ENCODE peak calls at places on chromosome 11, in six cellular contexts. D, A, L, X, N and R are unnamed samples.

GRCh38 chr11:46272816-46273427 is 4.5 kb upstream of the CREB3L1 start:
- DNase-seq in X (peak; percentile 77), L (no peak), A (no peak), N (no peak), D (peak; percentile 80), R (no peak)

GRCh38 chr11:116224154-116224888 is 548.5 kb downstream of the BUD13 start:
- DNase-seq in A (peak; percentile 42), N (peak; percentile 1), L (peak; percentile 63), X (no peak), D (peak; percentile 36), R (peak; percentile 66)

GRCh38 chr11:69401715-69402114 is 79.7 kb upstream of the LINC01488 start:
- DNase-seq in L (no peak), D (no peak), N (no peak), X (no peak), A (no peak), R (no peak)

GRCh38 chr11:61983419-61983818 is 16.0 kb upstream of the FTH1 start:
- DNase-seq in L (no peak), A (no peak), N (no peak), X (no peak), D (no peak), R (no peak)

GRCh38 chr11:11880179-11880578 is 38.4 kb downstream of the USP47 start:
- DNase-seq in D (no peak), A (no peak), L (no peak), X (no peak), N (no peak), R (no peak)

GRCh38 chr11:1177020-1177770 is 19.4 kb downstream of the MUC5AC start:
- DNase-seq in X (no peak), L (no peak), N (no peak), A (no peak), D (no peak), R (no peak)

GRCh38 chr11:123454060-123454651 is 24.1 kb downstream of the GRAMD1B start:
- DNase-seq in L (peak; percentile 9), A (no peak), X (no peak), N (no peak), D (no peak), R (no peak)

GRCh38 chr11:34098813-34099212 is 6.6 kb upstream of the NAT10 start:
- DNase-seq in L (no peak), D (no peak), A (no peak), X (no peak), N (no peak), R (no peak)

GRCh38 chr11:33777906-33778305 is 3.6 kb upstream of the FBXO3 start:
- DNase-seq in A (no peak), N (no peak), D (no peak), X (no peak), L (no peak), R (no peak)

GRCh38 chr11:121524233-121524631 is 71.5 kb upstream of the SORL1-AS1 start:
- DNase-seq in N (peak; percentile 65), X (peak; percentile 11), L (no peak), A (no peak), D (no peak), R (no peak)

GRCh38 chr11:132587716-132588115 is 944.6 kb downstream of the OPCML start:
- DNase-seq in X (no peak), L (no peak), D (no peak), N (no peak), A (no peak), R (no peak)

GRCh38 chr11:61139391-61139790 is 21.8 kb downstream of the VPS37C start:
- DNase-seq in L (no peak), X (no peak), A (no peak), D (no peak), N (no peak), R (no peak)

GRCh38 chr11:66326261-66327111 is 9.6 kb upstream of the CD248 start:
- DNase-seq in X (peak; percentile 78), D (peak; percentile 76), L (no peak), N (no peak), A (no peak), R (no peak)

GRCh38 chr11:9269492-9270030 is 4.4 kb upstream of the DENND5A start:
- DNase-seq in L (no peak), D (no peak), N (peak; percentile 45), A (no peak), X (peak; percentile 39), R (no peak)

GRCh38 chr11:128584253-128584652 is 3.1 kb downstream of the ETS1 start:
- DNase-seq in L (no peak), X (no peak), A (no peak), D (no peak), N (no peak), R (no peak)

GRCh38 chr11:102111011-102111786 is 952 bp downstream of the YAP1 start:
- DNase-seq in L (peak; percentile 89), X (peak; percentile 86), N (no peak), A (peak; percentile 85), D (peak; percentile 78), R (peak; percentile 32)

GRCh38 chr11:68099474-68100405 is 21.4 kb downstream of the CHKA start:
- DNase-seq in X (no peak), L (no peak), A (peak; percentile 20), N (no peak), D (peak; percentile 50), R (peak; percentile 46)

GRCh38 chr11:46321757-46322156 is 25.5 kb upstream of the DGKZ start:
- DNase-seq in N (no peak), A (no peak), D (no peak), X (no peak), L (no peak), R (no peak)

GRCh38 chr11:120985718-120986569 is 38.0 kb upstream of the TBCEL start:
- DNase-seq in A (peak; percentile 50), N (no peak), X (peak; percentile 47), D (peak; percentile 16), L (peak; percentile 67), R (peak; percentile 30)

GRCh38 chr11:57425565-57426438 is 1.1 kb downstream of the SLC43A3 start:
- DNase-seq in N (no peak), L (no peak), X (no peak), A (no peak), D (peak; percentile 72), R (no peak)

GRCh38 chr11:113906515-113906914 is 1.9 kb downstream of the HTR3B start:
- DNase-seq in X (no peak), A (no peak), L (no peak), N (no peak), D (no peak), R (no peak)

GRCh38 chr11:48055292-48056132 is 75.2 kb downstream of the PTPRJ start:
- DNase-seq in X (no peak), L (no peak), N (no peak), A (no peak), D (no peak), R (no peak)

GRCh38 chr11:115760528-115760837 is 256.3 kb upstream of the CADM1 start:
- DNase-seq in A (no peak), N (no peak), X (no peak), L (no peak), D (no peak), R (no peak)

GRCh38 chr11:117610045-117610444 is 187.0 kb downstream of the DSCAML1 start:
- DNase-seq in N (no peak), D (no peak), X (no peak), A (no peak), L (no peak), R (peak; percentile 41)

GRCh38 chr11:85811624-85812023 is 683 bp upstream of the SYTL2 start:
- DNase-seq in A (no peak), X (no peak), N (no peak), D (no peak), L (no peak), R (no peak)

GRCh38 chr11:85810521-85810870 is 445 bp downstream of the SYTL2 start:
- DNase-seq in X (no peak), N (no peak), A (no peak), D (no peak), L (peak; percentile 15), R (no peak)

GRCh38 chr11:85809191-85809590 is 1.8 kb downstream of the SYTL2 start:
- DNase-seq in L (no peak), A (no peak), D (no peak), X (no peak), N (no peak), R (peak; percentile 27)

GRCh38 chr11:85810871-85811611 is at the start of gene SYTL2:
- DNase-seq in N (no peak), D (peak; percentile 74), A (peak; percentile 32), L (peak; percentile 64), X (peak; percentile 56), R (peak; percentile 73)

DNA sequence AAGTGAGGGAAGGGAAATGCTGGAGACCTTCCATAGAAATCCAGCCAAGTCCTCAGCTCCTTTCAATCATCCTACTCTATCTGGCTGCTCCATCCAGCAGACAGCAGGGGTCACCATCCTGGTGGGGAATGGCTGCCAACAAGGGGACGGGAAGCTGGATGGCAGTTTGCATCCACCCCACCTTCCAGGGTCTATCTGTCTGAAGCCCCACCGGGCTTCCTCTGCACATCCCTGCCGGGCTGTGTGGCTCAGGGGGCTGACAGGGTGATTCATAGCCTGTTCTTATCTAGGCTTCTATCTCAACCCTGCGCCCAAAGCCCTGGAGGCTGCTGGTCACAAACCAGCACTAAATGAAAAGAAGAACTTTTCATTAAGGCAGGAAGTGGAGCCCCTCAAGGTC is 1.1 kb downstream of the SYTL2 start:
- DNase-seq in X (no peak), A (no peak), D (no peak), N (no peak), L (peak; percentile 38), R (no peak)
- TF ChIP-seq CTCF in X (peak; percentile 34), A (peak; percentile 16), D (no peak), N (peak; percentile 30), L (no peak), R (no peak)

GRCh38 chr11:65083834-65084597 is at the start of the genes CDCA5 and ZFPL1:
- DNase-seq in L (peak; percentile 96), X (peak; percentile 95), D (peak; percentile 95), N (peak; percentile 81), A (peak; percentile 93), R (peak; percentile 99)
- TF ChIP-seq CTCF in L (no peak), X (no peak), D (no peak), N (no peak), A (no peak), R (no peak)

DNA sequence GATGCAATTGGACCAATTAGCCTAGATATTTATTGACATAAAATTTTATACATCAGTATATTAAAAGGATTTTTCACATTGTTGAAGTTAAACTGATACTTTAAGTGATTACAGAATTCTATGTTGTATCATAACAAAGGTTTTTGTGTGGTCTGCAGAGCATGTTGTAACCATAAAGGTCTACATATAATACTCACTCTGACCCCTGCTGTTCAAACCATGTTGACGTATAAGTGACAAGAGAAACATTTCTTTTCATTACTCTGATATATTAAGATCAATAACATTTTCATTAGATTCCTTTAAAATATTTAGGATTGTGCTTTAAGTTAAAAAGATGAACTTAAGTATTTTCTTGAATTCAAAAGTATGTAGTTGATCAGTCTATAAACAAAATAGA is 63.9 kb downstream of the GAS2 start:
- DNase-seq in D (no peak), X (no peak), A (no peak), L (no peak), N (no peak), R (no peak)
- TF ChIP-seq CTCF in D (peak; percentile 5), X (no peak), A (peak; percentile 23), L (peak; percentile 15), N (no peak), R (peak; percentile 36)

DNA sequence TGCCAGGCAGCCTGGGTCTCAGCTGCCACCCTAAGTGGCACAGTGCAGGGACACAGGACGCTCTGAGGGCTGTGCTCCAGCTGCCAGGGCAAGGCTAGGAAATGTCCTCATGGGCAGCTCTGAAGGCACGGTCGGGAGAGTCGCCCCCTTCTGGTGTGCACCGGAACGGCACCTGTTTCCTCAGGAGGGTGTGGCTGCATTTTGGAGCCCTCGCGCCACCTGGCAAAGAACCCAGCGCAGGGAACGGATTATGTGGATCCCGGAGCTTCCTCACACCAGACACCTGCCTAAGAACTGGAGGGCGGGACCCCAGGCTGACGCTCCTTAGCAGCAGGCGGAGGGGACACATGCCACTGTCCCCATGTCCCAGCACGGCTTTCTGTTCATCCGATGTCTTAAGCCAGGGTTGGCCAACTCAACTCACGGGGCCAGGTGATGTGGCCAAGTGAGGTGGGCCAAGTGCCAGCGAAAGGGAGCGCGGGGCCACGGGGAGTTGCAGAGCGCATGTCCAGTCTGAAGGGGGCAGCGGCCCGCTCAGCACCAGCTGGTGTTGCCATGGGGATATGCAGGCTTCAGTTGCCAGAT is 5.1 kb upstream of the SLC22A8 start:
- DNase-seq in X (no peak), D (no peak), A (no peak), L (peak; percentile 53), N (no peak), R (no peak)
- TF ChIP-seq CTCF in X (peak; percentile 11), D (peak; percentile 34), A (peak; percentile 57), L (peak; percentile 89), N (peak; percentile 57), R (peak; percentile 45)